ENCODE peak calls at places on chromosomes 13 and 19, in five cellular contexts. One of them, this sample, is unnamed.

GRCh38 chr19:12838893-12839656 is 760 bp downstream of the MAST1 start:
- DNase-seq in fibroblast of pulmonary artery: no peak
- DNase-seq in NCI-H1436: no peak
- DNase-seq in activated T-helper 2 cell treated with anti-CD3 and anti-CD28 coated beads, Interferon-gamma antibody, Interleukin-2, Interleukin-4, amounts not matched to agents 10 μg/mL and 5 μg/mL and 100 μg/mL, durations not matched to agents 14 hours and 24 hours and 36 hours: no peak
- DNase-seq in Caco-2: no peak
- DNase-seq in this sample: no peak

GRCh38 chr19:54248016-54248601 is 5.5 kb upstream of the LILRA6 start:
- DNase-seq in Caco-2: no peak
- DNase-seq in activated T-helper 2 cell treated with anti-CD3 and anti-CD28 coated beads, Interferon-gamma antibody, Interleukin-2, Interleukin-4, amounts not matched to agents 10 μg/mL and 5 μg/mL and 100 μg/mL, durations not matched to agents 14 hours and 24 hours and 36 hours: no peak
- DNase-seq in fibroblast of pulmonary artery: peak
- DNase-seq in NCI-H1436: no peak
- DNase-seq in this sample: no peak

GRCh38 chr13:41565221-41565620 is 107.9 kb downstream of the RGCC start:
- DNase-seq in NCI-H1436: no peak
- DNase-seq in Caco-2: no peak
- DNase-seq in activated T-helper 2 cell treated with anti-CD3 and anti-CD28 coated beads, Interferon-gamma antibody, Interleukin-2, Interleukin-4, amounts not matched to agents 10 μg/mL and 5 μg/mL and 100 μg/mL, durations not matched to agents 14 hours and 24 hours and 36 hours: no peak
- DNase-seq in fibroblast of pulmonary artery: peak
- DNase-seq in this sample: no peak

GRCh38 chr13:48874165-48874564 is 101.5 kb upstream of the FNDC3A start:
- DNase-seq in Caco-2: no peak
- DNase-seq in activated T-helper 2 cell treated with anti-CD3 and anti-CD28 coated beads, Interferon-gamma antibody, Interleukin-2, Interleukin-4, amounts not matched to agents 10 μg/mL and 5 μg/mL and 100 μg/mL, durations not matched to agents 14 hours and 24 hours and 36 hours: no peak
- DNase-seq in fibroblast of pulmonary artery: no peak
- DNase-seq in NCI-H1436: no peak
- DNase-seq in this sample: no peak

GRCh38 chr13:44812818-44813217 is 176.5 kb downstream of the NUFIP1 start:
- DNase-seq in NCI-H1436: no peak
- DNase-seq in fibroblast of pulmonary artery: peak
- DNase-seq in activated T-helper 2 cell treated with anti-CD3 and anti-CD28 coated beads, Interferon-gamma antibody, Interleukin-2, Interleukin-4, amounts not matched to agents 10 μg/mL and 5 μg/mL and 100 μg/mL, durations not matched to agents 14 hours and 24 hours and 36 hours: no peak
- DNase-seq in Caco-2: no peak
- DNase-seq in this sample: no peak

GRCh38 chr13:98889419-98890079 is 88.3 kb downstream of the DOCK9 start:
- DNase-seq in activated T-helper 2 cell treated with anti-CD3 and anti-CD28 coated beads, Interferon-gamma antibody, Interleukin-2, Interleukin-4, amounts not matched to agents 10 μg/mL and 5 μg/mL and 100 μg/mL, durations not matched to agents 14 hours and 24 hours and 36 hours: no peak
- DNase-seq in Caco-2: no peak
- DNase-seq in fibroblast of pulmonary artery: no peak
- DNase-seq in NCI-H1436: no peak
- DNase-seq in this sample: no peak

GRCh38 chr13:114234645-114235421 is at the start of gene CDC16:
- DNase-seq in NCI-H1436: peak
- DNase-seq in Caco-2: peak
- DNase-seq in activated T-helper 2 cell treated with anti-CD3 and anti-CD28 coated beads, Interferon-gamma antibody, Interleukin-2, Interleukin-4, amounts not matched to agents 10 μg/mL and 5 μg/mL and 100 μg/mL, durations not matched to agents 14 hours and 24 hours and 36 hours: peak
- DNase-seq in fibroblast of pulmonary artery: peak
- DNase-seq in this sample: peak

GRCh38 chr13:91399189-91400093 is 1.0 kb downstream of the GPC5 start:
- DNase-seq in Caco-2: no peak
- DNase-seq in NCI-H1436: no peak
- DNase-seq in fibroblast of pulmonary artery: no peak
- DNase-seq in activated T-helper 2 cell treated with anti-CD3 and anti-CD28 coated beads, Interferon-gamma antibody, Interleukin-2, Interleukin-4, amounts not matched to agents 10 μg/mL and 5 μg/mL and 100 μg/mL, durations not matched to agents 14 hours and 24 hours and 36 hours: no peak
- DNase-seq in this sample: no peak

GRCh38 chr13:86585826-86586225 is 786.6 kb upstream of the SLITRK6 start:
- DNase-seq in fibroblast of pulmonary artery: peak
- DNase-seq in NCI-H1436: no peak
- DNase-seq in activated T-helper 2 cell treated with anti-CD3 and anti-CD28 coated beads, Interferon-gamma antibody, Interleukin-2, Interleukin-4, amounts not matched to agents 10 μg/mL and 5 μg/mL and 100 μg/mL, durations not matched to agents 14 hours and 24 hours and 36 hours: no peak
- DNase-seq in Caco-2: no peak
- DNase-seq in this sample: no peak

GRCh38 chr13:35367586-35367985 is 108.9 kb downstream of the MAB21L1 start:
- DNase-seq in Caco-2: no peak
- DNase-seq in NCI-H1436: no peak
- DNase-seq in fibroblast of pulmonary artery: no peak
- DNase-seq in activated T-helper 2 cell treated with anti-CD3 and anti-CD28 coated beads, Interferon-gamma antibody, Interleukin-2, Interleukin-4, amounts not matched to agents 10 μg/mL and 5 μg/mL and 100 μg/mL, durations not matched to agents 14 hours and 24 hours and 36 hours: no peak
- DNase-seq in this sample: no peak

GRCh38 chr19:11460207-11460606 is 20.6 kb downstream of the ELAVL3 start:
- DNase-seq in Caco-2: no peak
- DNase-seq in fibroblast of pulmonary artery: no peak
- DNase-seq in NCI-H1436: no peak
- DNase-seq in activated T-helper 2 cell treated with anti-CD3 and anti-CD28 coated beads, Interferon-gamma antibody, Interleukin-2, Interleukin-4, amounts not matched to agents 10 μg/mL and 5 μg/mL and 100 μg/mL, durations not matched to agents 14 hours and 24 hours and 36 hours: no peak
- DNase-seq in this sample: no peak

GRCh38 chr13:97855570-97855970 is 97.9 kb upstream of the IPO5 start:
- DNase-seq in activated T-helper 2 cell treated with anti-CD3 and anti-CD28 coated beads, Interferon-gamma antibody, Interleukin-2, Interleukin-4, amounts not matched to agents 10 μg/mL and 5 μg/mL and 100 μg/mL, durations not matched to agents 14 hours and 24 hours and 36 hours: no peak
- DNase-seq in NCI-H1436: peak
- DNase-seq in Caco-2: peak
- DNase-seq in fibroblast of pulmonary artery: peak
- DNase-seq in this sample: peak

GRCh38 chr19:40650749-40651305 is 39.6 kb downstream of the NUMBL start:
- DNase-seq in activated T-helper 2 cell treated with anti-CD3 and anti-CD28 coated beads, Interferon-gamma antibody, Interleukin-2, Interleukin-4, amounts not matched to agents 10 μg/mL and 5 μg/mL and 100 μg/mL, durations not matched to agents 14 hours and 24 hours and 36 hours: no peak
- DNase-seq in fibroblast of pulmonary artery: peak
- DNase-seq in Caco-2: no peak
- DNase-seq in NCI-H1436: no peak
- DNase-seq in this sample: no peak

GRCh38 chr19:45117666-45118065 is 24.7 kb downstream of the PPP1R37 start:
- DNase-seq in fibroblast of pulmonary artery: no peak
- DNase-seq in NCI-H1436: no peak
- DNase-seq in Caco-2: no peak
- DNase-seq in activated T-helper 2 cell treated with anti-CD3 and anti-CD28 coated beads, Interferon-gamma antibody, Interleukin-2, Interleukin-4, amounts not matched to agents 10 μg/mL and 5 μg/mL and 100 μg/mL, durations not matched to agents 14 hours and 24 hours and 36 hours: no peak
- DNase-seq in this sample: no peak

GRCh38 chr13:79637086-79637763 is 156.3 kb downstream of the NDFIP2 start:
- DNase-seq in activated T-helper 2 cell treated with anti-CD3 and anti-CD28 coated beads, Interferon-gamma antibody, Interleukin-2, Interleukin-4, amounts not matched to agents 10 μg/mL and 5 μg/mL and 100 μg/mL, durations not matched to agents 14 hours and 24 hours and 36 hours: no peak
- DNase-seq in NCI-H1436: no peak
- DNase-seq in fibroblast of pulmonary artery: peak
- DNase-seq in Caco-2: no peak
- DNase-seq in this sample: no peak

GRCh38 chr13:42973581-42973980 is 18.5 kb downstream of the EPSTI1 start:
- DNase-seq in NCI-H1436: no peak
- DNase-seq in activated T-helper 2 cell treated with anti-CD3 and anti-CD28 coated beads, Interferon-gamma antibody, Interleukin-2, Interleukin-4, amounts not matched to agents 10 μg/mL and 5 μg/mL and 100 μg/mL, durations not matched to agents 14 hours and 24 hours and 36 hours: no peak
- DNase-seq in fibroblast of pulmonary artery: peak
- DNase-seq in Caco-2: no peak
- DNase-seq in this sample: no peak

GRCh38 chr13:71659427-71659826 is 207.6 kb downstream of the DACH1 start:
- DNase-seq in fibroblast of pulmonary artery: no peak
- DNase-seq in activated T-helper 2 cell treated with anti-CD3 and anti-CD28 coated beads, Interferon-gamma antibody, Interleukin-2, Interleukin-4, amounts not matched to agents 10 μg/mL and 5 μg/mL and 100 μg/mL, durations not matched to agents 14 hours and 24 hours and 36 hours: no peak
- DNase-seq in NCI-H1436: no peak
- DNase-seq in Caco-2: no peak
- DNase-seq in this sample: no peak

GRCh38 chr19:6697291-6697690 is 23.2 kb downstream of the C3 start:
- DNase-seq in fibroblast of pulmonary artery: no peak
- DNase-seq in NCI-H1436: no peak
- DNase-seq in Caco-2: no peak
- DNase-seq in activated T-helper 2 cell treated with anti-CD3 and anti-CD28 coated beads, Interferon-gamma antibody, Interleukin-2, Interleukin-4, amounts not matched to agents 10 μg/mL and 5 μg/mL and 100 μg/mL, durations not matched to agents 14 hours and 24 hours and 36 hours: no peak
- DNase-seq in this sample: no peak

This sample was measured in DMS79.